ENCODE peak calls at places on chromosomes 1 and 21, in six cellular contexts. W is K562; G is activated CD8-positive, alpha-beta T cell treated with anti-CD3 and anti-CD28 coated beads for 36 hours; X is epithelial cell of esophagus; A is left ventricle myocardium inferior; C is gastrocnemius medialis. K is an unnamed sample.

GRCh38 chr1:42756956-42757891 is 9.6 kb downstream of the P3H1 start:
- DNase-seq in W (peak), G (peak), X (peak), A (no peak), C (no peak), K (peak)

GRCh38 chr1:42893064-42893463 is 46.7 kb downstream of the ZNF691 start:
- DNase-seq in W (no peak), G (no peak), X (no peak), A (no peak), C (no peak), K (no peak)

GRCh38 chr1:106515375-106515774 is 541.1 kb upstream of the PRMT6 start:
- DNase-seq in W (no peak), G (no peak), X (no peak), A (no peak), C (no peak), K (no peak)

GRCh38 chr1:184932319-184932718 is 42.0 kb downstream of the NIBAN1 start:
- DNase-seq in W (no peak), G (no peak), X (no peak), A (no peak), C (no peak), K (no peak)

GRCh38 chr1:107529511-107530149 is 388.8 kb downstream of the NTNG1 start:
- DNase-seq in W (peak), G (peak), X (peak), A (no peak), C (no peak), K (peak)

GRCh38 chr1:7616953-7617352 is 154.1 kb upstream of the VAMP3 start:
- DNase-seq in W (no peak), G (no peak), X (no peak), A (peak), C (no peak), K (no peak)

GRCh38 chr1:66532798-66533783 is 862 bp upstream of the SGIP1 start:
- DNase-seq in W (peak), G (peak), X (peak), A (peak), C (no peak), K (no peak)

GRCh38 chr1:157580828-157581210 is 17.1 kb downstream of the FCRL4 start:
- DNase-seq in W (no peak), G (no peak), X (no peak), A (no peak), C (no peak), K (no peak)

GRCh38 chr1:21219674-21220073 is 43.0 kb upstream of the EIF4G3 start:
- DNase-seq in W (no peak), G (no peak), X (no peak), A (no peak), C (no peak), K (no peak)

GRCh38 chr1:198677027-198677426 is 38.2 kb downstream of the PTPRC start:
- DNase-seq in W (no peak), G (no peak), X (peak), A (no peak), C (no peak), K (no peak)

GRCh38 chr1:198674009-198674408 is 35.2 kb downstream of the PTPRC start:
- DNase-seq in W (no peak), G (peak), X (no peak), A (no peak), C (no peak), K (no peak)

GRCh38 chr1:198678301-198678836 is 39.5 kb downstream of the PTPRC start:
- DNase-seq in W (no peak), G (peak), X (no peak), A (no peak), C (no peak), K (no peak)

GRCh38 chr1:198678901-198679329 is 40.1 kb downstream of the PTPRC start:
- DNase-seq in W (no peak), G (peak), X (no peak), A (no peak), C (no peak), K (no peak)

GRCh38 chr1:198676253-198676652 is 37.4 kb downstream of the PTPRC start:
- DNase-seq in W (no peak), G (no peak), X (no peak), A (no peak), C (no peak), K (no peak)
- TF ChIP-seq CTCF in W (no peak), G (no peak), X (no peak), A (no peak), C (no peak), K (no peak)

GRCh38 chr1:27366411-27367159 is at the start of gene MAP3K6:
- DNase-seq in W (peak), G (peak), X (peak), A (peak), C (peak), K (peak)
- TF ChIP-seq CTCF in W (peak), G (peak), X (peak), A (peak), C (peak), K (no peak)

DNA sequence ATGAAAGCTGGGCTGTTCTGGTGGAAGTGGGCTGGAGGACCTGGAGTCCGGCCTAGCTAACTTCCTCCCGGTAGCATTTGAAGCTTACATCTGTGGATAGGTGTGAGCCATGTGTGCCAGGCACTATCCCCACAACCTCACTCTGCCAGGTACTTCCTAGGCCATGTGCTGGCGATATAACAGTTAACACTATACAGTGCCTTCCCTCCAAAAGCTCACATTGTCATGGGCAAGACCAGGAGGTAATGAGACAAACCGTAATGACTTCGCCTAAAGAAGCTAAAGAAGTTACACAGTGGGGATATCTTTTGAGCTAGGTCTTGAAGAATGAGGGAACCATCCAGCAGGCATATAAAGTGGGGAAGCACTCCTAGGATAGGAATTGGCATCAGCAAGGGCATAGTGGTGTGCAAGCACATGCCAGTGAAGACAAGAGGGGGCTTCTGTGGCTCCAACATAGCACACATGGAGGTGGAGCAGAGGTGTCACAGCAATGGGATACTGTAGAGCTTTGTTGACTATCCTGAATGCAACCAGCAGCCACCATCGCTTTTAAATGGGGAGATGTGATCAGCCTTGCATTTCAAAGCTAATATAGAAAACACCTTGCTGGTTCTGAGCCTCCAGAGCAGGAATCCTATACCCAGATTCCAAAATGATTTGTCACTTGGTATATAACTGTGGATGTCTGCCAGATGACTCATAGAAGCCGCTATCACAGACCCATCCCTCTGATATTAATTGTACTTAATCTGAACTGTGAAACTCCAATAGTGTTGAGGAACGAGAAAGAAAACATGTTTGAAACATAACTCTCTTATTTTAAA is 466.3 kb downstream of the LMO4 start:
- DNase-seq in W (no peak), G (no peak), X (peak), A (no peak), C (no peak), K (peak)
- TF ChIP-seq CTCF in W (no peak), G (no peak), X (no peak), A (no peak), C (no peak), K (no peak)

GRCh38 chr1:208036177-208036808 is 125.4 kb upstream of the CD34 start:
- DNase-seq in W (peak), G (no peak), X (peak), A (no peak), C (no peak), K (peak)
- TF ChIP-seq CTCF in W (peak), G (no peak), X (peak), A (peak), C (no peak), K (peak)

GRCh38 chr1:180267761-180268555 is 37.9 kb downstream of the LHX4 start:
- DNase-seq in W (peak), G (no peak), X (no peak), A (no peak), C (no peak), K (no peak)

GRCh38 chr1:180268556-180269044 is 38.5 kb downstream of the LHX4 start:
- DNase-seq in W (no peak), G (no peak), X (no peak), A (no peak), C (no peak), K (no peak)

GRCh38 chr1:180270767-180271639 is 40.9 kb downstream of the LHX4 start:
- DNase-seq in W (peak), G (no peak), X (peak), A (no peak), C (no peak), K (no peak)

GRCh38 chr1:180271640-180272255 is 41.7 kb downstream of the LHX4 start:
- DNase-seq in W (no peak), G (no peak), X (no peak), A (no peak), C (no peak), K (no peak)

GRCh38 chr1:180269848-180270766 is 40.0 kb downstream of the LHX4 start:
- DNase-seq in W (no peak), G (no peak), X (peak), A (no peak), C (peak), K (peak)
- TF ChIP-seq CTCF in W (peak), G (no peak), X (peak), A (peak), C (no peak), K (peak)

GRCh38 chr1:19439464-19440171 is 45.7 kb downstream of the CAPZB start:
- DNase-seq in W (peak), G (peak), X (no peak), A (peak), C (peak), K (no peak)
- TF ChIP-seq CTCF in W (peak), G (peak), X (no peak), A (peak), C (no peak), K (no peak)

GRCh38 chr21:33266784-33267135 is 593 bp downstream of the IL10RB start:
- DNase-seq in W (no peak), G (peak), X (no peak), A (peak), C (no peak), K (no peak)

GRCh38 chr21:33264561-33264960 is 1.6 kb upstream of the IL10RB start:
- DNase-seq in W (no peak), G (no peak), X (no peak), A (no peak), C (no peak), K (no peak)

GRCh38 chr21:33267250-33267649 is 1.1 kb downstream of the IL10RB start:
- DNase-seq in W (no peak), G (no peak), X (no peak), A (no peak), C (no peak), K (no peak)

GRCh38 chr21:33266050-33266783 is at the start of gene IL10RB:
- DNase-seq in W (peak), G (peak), X (peak), A (peak), C (peak), K (peak)

DNA sequence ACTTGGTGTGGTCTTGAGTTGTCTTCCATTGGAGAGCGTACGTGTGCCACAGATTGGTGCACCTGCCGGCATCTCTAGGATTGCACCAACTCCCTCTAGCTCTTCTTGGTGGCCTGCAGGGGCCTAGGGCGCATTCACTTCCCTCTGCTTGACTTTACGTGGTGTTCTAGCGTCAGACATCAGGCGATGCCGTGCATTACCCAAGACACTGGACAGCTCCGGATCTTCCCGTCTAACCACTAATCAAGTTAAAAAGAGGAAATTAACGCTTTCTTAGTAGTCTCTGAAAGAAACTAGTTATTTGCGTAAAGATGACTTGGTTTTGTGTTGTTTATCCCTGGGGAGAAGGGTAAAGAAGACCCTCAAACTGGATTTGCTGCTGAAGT is 510 bp upstream of the IL10RB start:
- DNase-seq in W (peak), G (peak), X (peak), A (peak), C (peak), K (no peak)
- TF ChIP-seq CTCF in W (no peak), G (no peak), X (no peak), A (no peak), C (no peak), K (no peak)